ENCODE peak calls at places on chromosomes 3 and 15, in six cellular contexts. A is HepG2, P is K562, C is HCT116, T is SK-N-SH, S is GM12878. D is an unnamed sample.

GRCh38 chr15:70826634-70827033 is 27.3 kb downstream of the LARP6 start:
- DNase-seq in A (peak; percentile 27), P (no peak), C (peak; percentile 29), T (no peak), S (no peak), D (peak; percentile 57)

GRCh38 chr3:36650271-36650671 is 114.1 kb downstream of the DCLK3 start:
- DNase-seq in A (no peak), P (no peak), C (no peak), T (no peak), S (no peak), D (no peak)

GRCh38 chr15:58957101-58957973 is 23.9 kb upstream of the SLTM start:
- DNase-seq in A (peak; percentile 69), P (peak; percentile 57), C (peak; percentile 81), T (peak; percentile 57), S (no peak), D (peak; percentile 63)

GRCh38 chr3:188128905-188129304 is 25.1 kb upstream of the LPP start:
- DNase-seq in A (no peak), P (no peak), C (no peak), T (no peak), S (no peak), D (no peak)

GRCh38 chr3:106458952-106459351 is 590.1 kb upstream of the CBLB start:
- DNase-seq in A (no peak), P (no peak), C (no peak), T (no peak), S (no peak), D (no peak)

GRCh38 chr3:96831175-96831574 is 16.8 kb downstream of the EPHA6 start:
- DNase-seq in A (no peak), P (no peak), C (no peak), T (no peak), S (no peak), D (no peak)

GRCh38 chr3:51269466-51269865 is 115.6 kb upstream of the MANF start:
- DNase-seq in A (no peak), P (no peak), C (no peak), T (no peak), S (no peak), D (no peak)

GRCh38 chr3:29240248-29240647 is 40.6 kb upstream of the RBMS3 start:
- DNase-seq in A (no peak), P (no peak), C (no peak), T (no peak), S (no peak), D (no peak)

GRCh38 chr3:184815046-184815930 is 3.3 kb downstream of the VPS8 start:
- DNase-seq in A (no peak), P (no peak), C (no peak), T (no peak), S (no peak), D (peak; percentile 15)

GRCh38 chr3:29922990-29923746 is 642.3 kb downstream of the RBMS3 start:
- DNase-seq in A (peak; percentile 54), P (no peak), C (peak; percentile 68), T (peak; percentile 48), S (no peak), D (no peak)

GRCh38 chr3:120427201-120427600 is 23.6 kb downstream of the FSTL1 start:
- DNase-seq in A (no peak), P (no peak), C (no peak), T (no peak), S (no peak), D (no peak)

GRCh38 chr15:89749951-89750559 is 994 bp downstream of the MESP1 start:
- DNase-seq in A (no peak), P (no peak), C (no peak), T (no peak), S (no peak), D (no peak)

GRCh38 chr15:64695571-64695992 is 79.8 kb downstream of the RBPMS2 start:
- DNase-seq in A (no peak), P (peak; percentile 75), C (no peak), T (peak; percentile 39), S (no peak), D (no peak)

GRCh38 chr15:74829500-74829899 is 3.1 kb downstream of the CPLX3 start:
- DNase-seq in A (no peak), P (no peak), C (no peak), T (no peak), S (no peak), D (no peak)

GRCh38 chr3:131114201-131114600 is 87.5 kb downstream of the NEK11 start:
- DNase-seq in A (no peak), P (no peak), C (no peak), T (no peak), S (no peak), D (no peak)

GRCh38 chr15:31367730-31368344 is 41.2 kb downstream of the KLF13 start:
- DNase-seq in A (no peak), P (no peak), C (no peak), T (no peak), S (no peak), D (no peak)

DNA sequence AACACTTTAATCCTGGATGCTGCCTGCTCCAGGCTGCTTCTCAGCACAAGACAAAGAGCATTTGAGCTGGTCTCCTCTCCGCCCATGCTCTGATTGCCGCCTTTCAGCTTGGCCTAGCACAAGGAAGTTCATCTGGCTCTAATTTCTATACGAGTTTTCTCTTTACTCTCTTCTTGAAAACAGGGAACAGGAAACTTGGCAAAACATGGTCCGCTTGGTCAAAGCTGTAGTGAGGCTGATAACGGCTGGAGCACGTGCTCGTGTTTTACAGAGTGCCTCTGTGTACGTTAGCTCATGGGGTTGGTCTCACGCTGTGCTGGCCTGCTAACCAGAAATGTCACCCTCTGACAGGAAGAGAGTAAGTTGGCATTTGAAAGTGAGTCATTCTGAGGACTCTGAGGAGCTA is 19.2 kb downstream of the RARRES1 start:
- DNase-seq in A (no peak), P (no peak), C (no peak), T (no peak), S (no peak), D (no peak)
- TF ChIP-seq SIN3A in A (no peak), P (no peak), C (no peak), T (no peak), S (no peak), D (no peak)

GRCh38 chr3:150503402-150504099 is 42.7 kb downstream of the SERP1 start:
- DNase-seq in A (no peak), P (no peak), C (no peak), T (no peak), S (no peak), D (no peak)
- TF ChIP-seq REST in A (no peak), P (no peak), C (no peak), T (no peak), S (no peak), D (no peak)

DNA sequence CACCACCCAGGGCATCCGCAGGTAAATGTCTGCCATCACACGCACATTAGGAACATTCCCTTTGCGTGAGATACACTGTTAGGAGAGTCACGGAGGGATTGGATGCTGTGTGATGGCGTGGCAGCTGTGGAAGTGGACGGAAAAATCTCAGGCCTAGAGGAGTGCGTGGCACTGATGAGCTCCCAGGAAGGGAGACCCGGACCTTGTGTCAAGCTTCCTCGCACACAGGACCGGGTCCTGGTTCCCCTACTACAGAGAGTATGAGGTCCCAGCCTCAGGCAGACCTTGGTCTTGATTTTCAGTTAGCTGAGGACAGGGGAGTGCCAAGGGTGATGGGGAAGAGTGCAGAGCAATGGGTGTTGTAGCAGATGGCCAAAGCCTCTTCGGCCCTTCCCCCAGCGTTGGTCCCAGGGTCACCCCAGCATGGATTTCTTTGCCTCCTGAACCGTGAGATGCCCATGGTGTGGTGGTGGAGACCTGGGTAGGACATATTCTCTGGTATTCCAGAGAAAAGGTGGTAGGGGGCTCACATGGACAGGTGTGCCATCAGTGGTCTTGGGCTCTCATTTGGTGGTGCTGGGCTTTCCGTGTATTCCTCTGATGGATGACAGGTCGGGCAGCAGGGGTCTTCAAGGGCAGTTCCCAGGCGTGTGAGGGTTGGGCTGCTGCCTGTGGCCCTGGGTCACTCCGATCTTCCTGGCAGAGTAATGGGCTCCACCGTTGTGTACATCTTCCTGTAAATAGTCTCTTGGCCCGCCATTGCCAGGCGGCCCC is 105.1 kb downstream of the SNRPN start:
- DNase-seq in A (no peak), P (no peak), C (no peak), T (no peak), S (no peak), D (no peak)
- H3K9me3 ChIP-seq in A (peaks cover 100% of the 10 kb centered on the region), P (peaks cover 2% of the 10 kb centered on the region), C (peaks cover 10% of the 10 kb centered on the region), T (no peaks in the 10 kb centered on the region), S (peaks cover 76% of the 10 kb centered on the region), D (peaks cover 68% of the 10 kb centered on the region)

GRCh38 chr3:137770066-137770805 is 6.1 kb downstream of the SOX14 start:
- DNase-seq in A (no peak), P (no peak), C (no peak), T (peak; percentile 47), S (no peak), D (no peak)

GRCh38 chr3:137772231-137772617 is 8.1 kb downstream of the SOX14 start:
- DNase-seq in A (no peak), P (no peak), C (no peak), T (no peak), S (no peak), D (no peak)

GRCh38 chr3:137769321-137770065 is 5.4 kb downstream of the SOX14 start:
- DNase-seq in A (no peak), P (no peak), C (no peak), T (peak; percentile 15), S (no peak), D (no peak)

GRCh38 chr3:137771401-137772230 is 7.5 kb downstream of the SOX14 start:
- DNase-seq in A (no peak), P (no peak), C (no peak), T (peak; percentile 39), S (no peak), D (no peak)

GRCh38 chr3:137770821-137771399 is 6.8 kb downstream of the SOX14 start:
- DNase-seq in A (no peak), P (no peak), C (no peak), T (peak; percentile 55), S (no peak), D (no peak)
- TF ChIP-seq SIN3A in A (no peak), P (no peak), C (no peak), T (no peak), S (no peak), D (no peak)

D was measured in Panc1.